ENCODE peak calls at places on chromosome 17, in nine cellular contexts. One of them, this sample, is unnamed. For H3K36me3, the result is how much of the 10 kb centered on the place peaks cover.

GRCh38 chr17:70987867-70988340 is 818.6 kb downstream of the KCNJ2 start:
- DNase-seq in lower lobe of right lung: no peak
- DNase-seq in testis: no peak
- DNase-seq in CD8-positive, alpha-beta T cell: no peak
- DNase-seq in cardiac muscle cell: peak
- DNase-seq in MM.1S: peak
- DNase-seq in PC-3: no peak
- DNase-seq in neural progenitor cell: peak
- DNase-seq in prostate gland: no peak
- DNase-seq in this sample: no peak

GRCh38 chr17:57956311-57957119 is 1.3 kb upstream of the CUEDC1 start:
- DNase-seq in prostate gland: no peak
- DNase-seq in MM.1S: peak
- DNase-seq in testis: no peak
- DNase-seq in CD8-positive, alpha-beta T cell: peak
- DNase-seq in neural progenitor cell: no peak
- DNase-seq in cardiac muscle cell: no peak
- DNase-seq in lower lobe of right lung: no peak
- DNase-seq in PC-3: no peak
- DNase-seq in this sample: no peak

GRCh38 chr17:42288078-42288984 is at the start of gene STAT5A:
- DNase-seq in MM.1S: peak
- DNase-seq in neural progenitor cell: peak
- DNase-seq in lower lobe of right lung: peak
- DNase-seq in testis: peak
- DNase-seq in cardiac muscle cell: peak
- DNase-seq in PC-3: no peak
- DNase-seq in CD8-positive, alpha-beta T cell: peak
- DNase-seq in prostate gland: peak
- DNase-seq in this sample: peak

GRCh38 chr17:44775136-44775837 is 16.5 kb downstream of the ADAM11 start:
- DNase-seq in testis: peak
- DNase-seq in MM.1S: peak
- DNase-seq in neural progenitor cell: peak
- DNase-seq in cardiac muscle cell: peak
- DNase-seq in PC-3: peak
- DNase-seq in CD8-positive, alpha-beta T cell: peak
- DNase-seq in lower lobe of right lung: peak
- DNase-seq in prostate gland: peak
- DNase-seq in this sample: peak

GRCh38 chr17:36851230-36851629 is 86.0 kb upstream of the LHX1 start:
- DNase-seq in lower lobe of right lung: no peak
- DNase-seq in CD8-positive, alpha-beta T cell: no peak
- DNase-seq in MM.1S: no peak
- DNase-seq in PC-3: peak
- DNase-seq in cardiac muscle cell: no peak
- DNase-seq in prostate gland: no peak
- DNase-seq in testis: no peak
- DNase-seq in neural progenitor cell: no peak
- DNase-seq in this sample: no peak

GRCh38 chr17:42276609-42277341 is 584 bp upstream of the STAT5B start:
- DNase-seq in cardiac muscle cell: peak
- DNase-seq in MM.1S: no peak
- DNase-seq in testis: peak
- DNase-seq in CD8-positive, alpha-beta T cell: no peak
- DNase-seq in PC-3: no peak
- DNase-seq in prostate gland: no peak
- DNase-seq in lower lobe of right lung: peak
- DNase-seq in neural progenitor cell: peak
- DNase-seq in this sample: peak

GRCh38 chr17:8835106-8835505 is 32.4 kb downstream of the PIK3R6 start:
- DNase-seq in lower lobe of right lung: no peak
- DNase-seq in cardiac muscle cell: no peak
- DNase-seq in MM.1S: no peak
- DNase-seq in PC-3: no peak
- DNase-seq in testis: no peak
- DNase-seq in neural progenitor cell: no peak
- DNase-seq in CD8-positive, alpha-beta T cell: no peak
- DNase-seq in prostate gland: no peak
- DNase-seq in this sample: no peak

GRCh38 chr17:69857412-69857835 is 217.6 kb upstream of the KCNJ16 start:
- DNase-seq in neural progenitor cell: no peak
- DNase-seq in CD8-positive, alpha-beta T cell: no peak
- DNase-seq in testis: no peak
- DNase-seq in PC-3: peak
- DNase-seq in cardiac muscle cell: peak
- DNase-seq in MM.1S: no peak
- DNase-seq in prostate gland: no peak
- DNase-seq in lower lobe of right lung: no peak
- DNase-seq in this sample: peak

GRCh38 chr17:13429201-13429600 is 172.5 kb downstream of the HS3ST3A1 start:
- DNase-seq in lower lobe of right lung: no peak
- DNase-seq in prostate gland: no peak
- DNase-seq in neural progenitor cell: no peak
- DNase-seq in cardiac muscle cell: peak
- DNase-seq in PC-3: peak
- DNase-seq in CD8-positive, alpha-beta T cell: no peak
- DNase-seq in MM.1S: no peak
- DNase-seq in testis: no peak
- DNase-seq in this sample: no peak

GRCh38 chr17:33284022-33284421 is 9.1 kb downstream of the ASIC2 start:
- DNase-seq in cardiac muscle cell: peak
- DNase-seq in CD8-positive, alpha-beta T cell: no peak
- DNase-seq in neural progenitor cell: no peak
- DNase-seq in PC-3: peak
- DNase-seq in MM.1S: no peak
- DNase-seq in lower lobe of right lung: no peak
- DNase-seq in testis: peak
- DNase-seq in prostate gland: peak
- DNase-seq in this sample: peak

GRCh38 chr17:28405632-28406477 is at the start of gene SLC46A1:
- DNase-seq in neural progenitor cell: peak
- DNase-seq in CD8-positive, alpha-beta T cell: no peak
- DNase-seq in lower lobe of right lung: peak
- DNase-seq in testis: peak
- DNase-seq in PC-3: peak
- DNase-seq in MM.1S: peak
- DNase-seq in cardiac muscle cell: peak
- DNase-seq in prostate gland: peak
- DNase-seq in this sample: no peak

GRCh38 chr17:27241346-27241946 is 52.5 kb upstream of the WSB1 start:
- DNase-seq in prostate gland: peak
- DNase-seq in cardiac muscle cell: peak
- DNase-seq in PC-3: peak
- DNase-seq in testis: no peak
- DNase-seq in neural progenitor cell: no peak
- DNase-seq in CD8-positive, alpha-beta T cell: no peak
- DNase-seq in lower lobe of right lung: no peak
- DNase-seq in MM.1S: no peak
- DNase-seq in this sample: peak
- H3K4me3 ChIP-seq in prostate gland: peak
- H3K4me3 ChIP-seq in cardiac muscle cell: no peak
- H3K4me3 ChIP-seq in PC-3: peak
- H3K4me3 ChIP-seq in testis: no peak
- H3K4me3 ChIP-seq in neural progenitor cell: no peak
- H3K4me3 ChIP-seq in CD8-positive, alpha-beta T cell: no peak
- H3K4me3 ChIP-seq in lower lobe of right lung: no peak
- H3K4me3 ChIP-seq in MM.1S: no peak
- H3K4me3 ChIP-seq in this sample: no peak

DNA sequence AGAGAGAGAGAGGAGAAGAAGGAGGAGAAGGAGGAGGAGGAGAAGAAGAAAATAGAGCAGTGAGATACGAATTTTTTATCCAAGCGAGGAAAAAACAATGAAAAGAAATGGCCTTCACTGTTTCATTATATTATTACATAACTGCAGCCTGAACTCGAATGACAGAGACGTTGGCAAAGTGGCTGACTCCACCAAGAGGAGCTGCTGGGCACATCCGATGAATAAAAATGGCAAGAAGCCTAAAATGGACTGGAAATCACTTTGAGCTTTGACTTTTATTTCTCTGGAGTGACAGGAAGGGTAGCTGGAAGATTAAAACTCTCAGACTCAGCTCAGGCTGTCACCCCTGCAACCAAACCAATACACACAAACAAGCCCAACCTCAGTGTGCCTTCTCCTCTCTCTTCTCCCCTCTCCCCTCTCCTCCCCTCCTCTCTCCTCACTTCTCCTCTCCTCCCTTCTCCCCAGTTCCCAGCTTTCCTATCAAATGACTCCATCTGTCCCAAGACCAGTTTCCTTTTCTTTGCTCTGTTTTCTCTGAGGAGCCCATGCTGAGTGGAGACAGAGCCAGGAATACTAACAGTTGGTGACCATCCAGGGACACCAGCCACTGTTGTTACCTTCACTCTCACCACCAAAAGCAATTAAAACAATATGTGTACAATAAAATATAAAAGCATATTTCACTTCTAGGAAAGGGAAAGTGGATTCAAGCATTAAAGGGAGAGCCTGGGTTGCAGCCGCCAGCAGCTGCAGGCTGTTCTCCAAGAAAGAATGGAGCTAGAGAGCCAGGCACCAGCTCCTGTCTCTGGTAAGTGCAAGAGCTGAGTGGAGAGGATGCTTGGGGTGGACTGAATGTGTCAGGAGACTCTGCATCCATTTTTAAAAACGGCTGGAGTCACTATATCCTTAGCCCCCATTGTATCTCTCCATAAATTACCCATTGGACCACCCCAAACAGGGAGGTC is 51.2 kb downstream of the SOX9 start:
- DNase-seq in cardiac muscle cell: no peak
- DNase-seq in neural progenitor cell: no peak
- DNase-seq in testis: peak
- DNase-seq in PC-3: peak
- DNase-seq in MM.1S: no peak
- DNase-seq in prostate gland: no peak
- DNase-seq in lower lobe of right lung: no peak
- DNase-seq in CD8-positive, alpha-beta T cell: no peak
- DNase-seq in this sample: no peak
- TF ChIP-seq CTCF in cardiac muscle cell: no peak
- TF ChIP-seq CTCF in neural progenitor cell: no peak
- TF ChIP-seq CTCF in testis: no peak
- TF ChIP-seq CTCF in PC-3: no peak
- TF ChIP-seq CTCF in MM.1S: no peak
- TF ChIP-seq CTCF in prostate gland: no peak
- TF ChIP-seq CTCF in lower lobe of right lung: no peak
- TF ChIP-seq CTCF in CD8-positive, alpha-beta T cell: no peak
- TF ChIP-seq CTCF in this sample: no peak

DNA sequence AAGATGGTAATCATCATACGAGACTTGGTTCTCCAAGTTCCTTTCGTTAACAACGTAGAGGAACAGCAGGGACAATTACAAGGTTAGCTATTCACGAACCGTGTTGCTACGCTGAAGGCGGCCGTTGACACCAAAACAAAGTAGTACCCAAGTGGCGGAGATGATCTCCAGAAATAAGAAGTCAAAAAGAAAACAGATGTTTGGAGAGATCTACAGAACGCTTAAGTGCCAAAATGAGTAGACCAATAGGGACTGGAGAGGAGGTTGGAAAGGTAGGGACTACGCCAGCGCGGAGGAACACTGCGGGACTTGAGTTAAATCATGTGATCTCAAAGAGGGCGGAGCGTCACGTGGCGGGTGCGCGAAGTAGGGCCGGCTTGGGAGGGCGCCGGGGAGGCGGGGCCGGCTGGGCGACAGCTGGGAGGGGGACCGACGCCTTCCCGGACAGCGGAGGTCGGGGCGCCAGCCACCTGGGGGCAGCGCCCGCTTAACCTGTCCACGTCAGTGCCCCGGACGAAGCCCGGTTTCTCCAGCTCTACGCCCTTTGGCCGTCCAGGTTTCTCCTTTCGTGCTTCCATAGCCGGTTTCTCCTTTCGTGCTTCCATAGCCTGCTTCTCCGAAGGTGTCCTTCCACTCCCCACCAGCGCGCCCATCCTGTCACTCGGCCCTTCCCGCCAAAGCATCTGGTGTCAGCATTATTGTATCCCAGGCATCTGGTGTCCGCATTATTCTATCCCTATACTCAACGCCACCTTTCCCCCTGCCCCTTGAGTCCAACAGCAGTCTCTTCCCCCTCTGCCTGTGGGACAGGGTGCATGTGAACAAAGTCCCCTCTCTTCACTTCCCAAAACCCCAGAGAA is 698 bp upstream of the GABARAP start:
- DNase-seq in neural progenitor cell: peak
- DNase-seq in lower lobe of right lung: peak
- DNase-seq in cardiac muscle cell: peak
- DNase-seq in CD8-positive, alpha-beta T cell: peak
- DNase-seq in PC-3: peak
- DNase-seq in MM.1S: peak
- DNase-seq in testis: peak
- DNase-seq in prostate gland: peak
- DNase-seq in this sample: no peak
- H3K36me3 ChIP-seq in neural progenitor cell: under half
- H3K36me3 ChIP-seq in lower lobe of right lung: half or more
- H3K36me3 ChIP-seq in cardiac muscle cell: under half
- H3K36me3 ChIP-seq in CD8-positive, alpha-beta T cell: under half
- H3K36me3 ChIP-seq in PC-3: under half
- H3K36me3 ChIP-seq in MM.1S: under half
- H3K36me3 ChIP-seq in testis: under half
- H3K36me3 ChIP-seq in prostate gland: under half
- H3K36me3 ChIP-seq in this sample: under half

GRCh38 chr17:1485748-1486376 is 6.6 kb downstream of the MYO1C start:
- DNase-seq in MM.1S: peak
- DNase-seq in lower lobe of right lung: peak
- DNase-seq in prostate gland: no peak
- DNase-seq in testis: peak
- DNase-seq in neural progenitor cell: peak
- DNase-seq in cardiac muscle cell: peak
- DNase-seq in PC-3: peak
- DNase-seq in CD8-positive, alpha-beta T cell: no peak
- DNase-seq in this sample: no peak

GRCh38 chr17:1485311-1485747 is 7.2 kb downstream of the MYO1C start:
- DNase-seq in CD8-positive, alpha-beta T cell: no peak
- DNase-seq in PC-3: peak
- DNase-seq in cardiac muscle cell: peak
- DNase-seq in testis: no peak
- DNase-seq in lower lobe of right lung: peak
- DNase-seq in neural progenitor cell: peak
- DNase-seq in MM.1S: no peak
- DNase-seq in prostate gland: no peak
- DNase-seq in this sample: no peak

GRCh38 chr17:1488826-1489275 is 3.6 kb downstream of the MYO1C start:
- DNase-seq in lower lobe of right lung: no peak
- DNase-seq in cardiac muscle cell: no peak
- DNase-seq in prostate gland: no peak
- DNase-seq in neural progenitor cell: no peak
- DNase-seq in PC-3: no peak
- DNase-seq in CD8-positive, alpha-beta T cell: no peak
- DNase-seq in MM.1S: no peak
- DNase-seq in testis: no peak
- DNase-seq in this sample: no peak

GRCh38 chr17:1487939-1488825 is 4.3 kb downstream of the MYO1C start:
- DNase-seq in CD8-positive, alpha-beta T cell: no peak
- DNase-seq in testis: peak
- DNase-seq in PC-3: peak
- DNase-seq in MM.1S: peak
- DNase-seq in cardiac muscle cell: peak
- DNase-seq in lower lobe of right lung: peak
- DNase-seq in neural progenitor cell: peak
- DNase-seq in prostate gland: peak
- DNase-seq in this sample: no peak

GRCh38 chr17:1486802-1487695 is 5.4 kb downstream of the MYO1C start:
- DNase-seq in cardiac muscle cell: peak
- DNase-seq in PC-3: no peak
- DNase-seq in lower lobe of right lung: peak
- DNase-seq in prostate gland: peak
- DNase-seq in MM.1S: no peak
- DNase-seq in neural progenitor cell: peak
- DNase-seq in testis: peak
- DNase-seq in CD8-positive, alpha-beta T cell: peak
- DNase-seq in this sample: no peak
- H3K4me3 ChIP-seq in cardiac muscle cell: peak
- H3K4me3 ChIP-seq in PC-3: no peak
- H3K4me3 ChIP-seq in lower lobe of right lung: peak
- H3K4me3 ChIP-seq in prostate gland: peak
- H3K4me3 ChIP-seq in MM.1S: peak
- H3K4me3 ChIP-seq in neural progenitor cell: peak
- H3K4me3 ChIP-seq in testis: peak
- H3K4me3 ChIP-seq in CD8-positive, alpha-beta T cell: peak
- H3K4me3 ChIP-seq in this sample: peak